ENCODE peak calls at places on chromosomes 11 and 22, in six cellular contexts. E is fibroblast of lung, J is fibroblast of pulmonary artery, N is HL-60, P is endodermal cell, Y is WTC11. U is an unnamed sample.

GRCh38 chr11:67273260-67273990 is 7.2 kb downstream of the GRK2 start:
- DNase-seq in Y (peak; percentile 11), E (no peak), J (no peak), P (no peak), N (peak; percentile 51), U (no peak)

GRCh38 chr11:40567392-40567791 is 892.1 kb downstream of the LRRC4C start:
- DNase-seq in P (no peak), J (no peak), Y (no peak), N (no peak), E (no peak), U (no peak)

GRCh38 chr11:64121637-64122410 is 44.1 kb downstream of the MACROD1 start:
- DNase-seq in P (peak; percentile 64), J (peak; percentile 42), Y (no peak), N (no peak), E (peak; percentile 83), U (no peak)

GRCh38 chr11:74681686-74682651 is 49.3 kb downstream of the CHRDL2 start:
- DNase-seq in P (peak; percentile 37), J (no peak), E (no peak), Y (no peak), N (no peak), U (no peak)

GRCh38 chr11:63837027-63837688 is 1.8 kb upstream of the MARK2 start:
- DNase-seq in P (peak; percentile 94), Y (peak; percentile 85), N (peak; percentile 71), J (peak; percentile 82), E (peak; percentile 74), U (peak; percentile 90)

GRCh38 chr11:47376543-47377371 is 1.6 kb downstream of the SPI1 start:
- DNase-seq in J (no peak), P (no peak), N (peak; percentile 89), E (no peak), Y (no peak), U (peak; percentile 59)

GRCh38 chr22:19846620-19847344 is 7.9 kb downstream of the GNB1L start:
- DNase-seq in J (no peak), P (no peak), E (no peak), Y (no peak), N (no peak), U (no peak)

GRCh38 chr11:12755510-12755909 is 81.3 kb downstream of the TEAD1 start:
- DNase-seq in N (no peak), E (no peak), Y (no peak), J (no peak), P (no peak), U (peak; percentile 32)

GRCh38 chr22:35568751-35569725 is 28.4 kb downstream of the RASD2 start:
- DNase-seq in P (peak; percentile 60), Y (no peak), E (peak; percentile 30), N (no peak), J (peak; percentile 32), U (peak; percentile 61)

GRCh38 chr11:130315354-130315970 is 745 bp upstream of the ZBTB44 start:
- DNase-seq in J (no peak), N (peak; percentile 26), Y (peak; percentile 77), E (no peak), P (peak; percentile 88), U (no peak)

GRCh38 chr11:63671322-63672155 is at the start of gene ATL3:
- DNase-seq in Y (peak; percentile 99), J (peak; percentile 97), E (peak; percentile 95), N (peak; percentile 97), P (peak; percentile 99), U (peak; percentile 98)

GRCh38 chr11:45580399-45580798 is 85.0 kb downstream of the CHST1 start:
- DNase-seq in E (peak; percentile 29), J (peak; percentile 64), Y (peak; percentile 56), P (peak; percentile 87), N (peak; percentile 14), U (peak; percentile 49)

GRCh38 chr11:19816040-19816439 is 103.4 kb downstream of the NAV2 start:
- DNase-seq in N (no peak), Y (no peak), J (no peak), E (no peak), P (peak; percentile 67), U (no peak)

GRCh38 chr11:95455228-95455627 is 224.2 kb upstream of the SESN3 start:
- DNase-seq in Y (no peak), N (no peak), P (no peak), J (no peak), E (no peak), U (no peak)

GRCh38 chr11:92536895-92537294 is 312.3 kb downstream of the FAT3 start:
- DNase-seq in J (no peak), E (no peak), Y (no peak), P (no peak), N (no peak), U (no peak)

GRCh38 chr11:9577551-9577950 is 4.1 kb downstream of the WEE1 start:
- DNase-seq in N (no peak), E (peak; percentile 54), J (peak; percentile 64), Y (no peak), P (no peak), U (peak; percentile 56)

GRCh38 chr11:72676874-72677341 is 2.7 kb upstream of the PDE2A start:
- DNase-seq in J (peak; percentile 48), Y (peak; percentile 94), E (peak; percentile 26), P (peak; percentile 99), N (peak; percentile 41), U (peak; percentile 53)

GRCh38 chr22:40345801-40346177 is 511 bp upstream of the ADSL start:
- DNase-seq in J (peak; percentile 27), Y (peak; percentile 38), P (peak; percentile 69), E (no peak), N (peak; percentile 62), U (peak; percentile 51)

GRCh38 chr11:115539844-115540243 is 35.6 kb upstream of the CADM1 start:
- DNase-seq in N (no peak), P (peak; percentile 15), E (no peak), J (no peak), Y (no peak), U (no peak)

GRCh38 chr11:33802414-33802950 is 28.2 kb upstream of the FBXO3 start:
- DNase-seq in E (peak; percentile 88), P (peak; percentile 95), N (peak; percentile 11), J (peak; percentile 83), Y (peak; percentile 78), U (peak; percentile 86)

GRCh38 chr11:15563054-15563453 is 448.3 kb downstream of the INSC start:
- DNase-seq in P (no peak), J (no peak), E (no peak), N (no peak), Y (no peak), U (no peak)

GRCh38 chr11:120547871-120548681 is 36.5 kb downstream of the GRIK4 start:
- DNase-seq in E (peak; percentile 98), Y (no peak), J (peak; percentile 94), P (no peak), N (no peak), U (peak; percentile 91)

GRCh38 chr11:122308286-122308685 is 192.3 kb upstream of the BLID start:
- DNase-seq in J (no peak), N (no peak), P (no peak), E (no peak), Y (no peak), U (no peak)

GRCh38 chr11:79437981-79438630 is 2.7 kb downstream of the TENM4 start:
- DNase-seq in J (no peak), P (no peak), Y (peak; percentile 40), E (peak; percentile 60), N (no peak), U (peak; percentile 45)

GRCh38 chr11:20353829-20354434 is 9.6 kb upstream of the HTATIP2 start:
- DNase-seq in N (peak; percentile 14), J (peak; percentile 61), E (peak; percentile 51), Y (peak; percentile 34), P (peak; percentile 72), U (peak; percentile 58)

DNA sequence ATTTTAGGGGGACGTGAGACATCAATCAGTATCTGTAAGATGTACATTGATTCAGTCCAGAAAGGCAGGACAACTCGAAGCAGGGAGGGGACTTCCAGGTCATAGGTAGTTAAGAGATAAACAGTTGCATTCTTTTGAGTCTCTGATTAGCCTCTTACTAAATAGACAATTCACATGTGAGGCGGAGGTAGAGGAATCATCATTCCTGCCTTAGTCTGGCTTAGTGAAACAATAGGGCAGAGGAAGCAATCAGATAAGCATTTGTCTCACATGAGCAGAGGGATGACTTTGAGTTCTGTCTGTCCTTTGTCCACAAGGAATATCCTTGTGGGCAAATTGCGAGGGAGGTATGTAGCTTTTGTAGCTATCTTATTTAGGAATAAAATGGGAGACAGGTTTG is 248.3 kb downstream of the DDX10 start:
- DNase-seq in Y (no peak), J (no peak), P (no peak), E (no peak), N (no peak), U (no peak)
- TF ChIP-seq CTCF in Y (no peak), J (no peak), P (no peak), E (no peak), N (no peak), U (no peak)

DNA sequence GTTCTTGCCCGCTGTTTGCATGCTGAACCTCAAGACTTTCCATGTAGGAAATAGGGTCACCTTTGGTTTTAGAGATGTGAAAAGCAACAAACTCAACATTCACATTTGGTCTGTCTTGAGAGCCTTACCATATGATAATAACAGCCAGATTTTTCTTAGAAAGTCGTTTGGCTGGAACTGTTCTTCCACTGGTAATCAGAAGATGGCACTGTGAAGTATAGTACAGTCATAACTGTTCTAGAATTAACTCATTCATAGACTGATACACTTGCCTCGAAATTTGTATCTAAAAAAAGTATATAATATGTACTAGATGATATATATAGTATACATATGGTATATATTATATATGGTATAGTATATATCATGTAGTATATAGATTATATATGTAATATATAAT is 12.3 kb downstream of the LUZP2 start:
- DNase-seq in P (no peak), Y (no peak), J (peak; percentile 46), N (no peak), E (peak; percentile 37), U (no peak)
- TF ChIP-seq CTCF in P (no peak), Y (no peak), J (peak; percentile 52), N (no peak), E (peak; percentile 46), U (peak; percentile 8)

GRCh38 chr11:382081-382643 is 11.8 kb upstream of the PKP3 start:
- DNase-seq in J (no peak), N (no peak), P (no peak), Y (no peak), E (no peak), U (no peak)
- TF ChIP-seq CTCF in J (no peak), N (no peak), P (no peak), Y (no peak), E (no peak), U (no peak)

GRCh38 chr11:81444306-81444705 is 1289.4 kb downstream of the FAM181B start:
- DNase-seq in P (peak; percentile 46), J (no peak), Y (no peak), E (no peak), N (no peak), U (peak; percentile 5)
- TF ChIP-seq CTCF in P (peak; percentile 78), J (no peak), Y (no peak), E (no peak), N (no peak), U (no peak)

DNA sequence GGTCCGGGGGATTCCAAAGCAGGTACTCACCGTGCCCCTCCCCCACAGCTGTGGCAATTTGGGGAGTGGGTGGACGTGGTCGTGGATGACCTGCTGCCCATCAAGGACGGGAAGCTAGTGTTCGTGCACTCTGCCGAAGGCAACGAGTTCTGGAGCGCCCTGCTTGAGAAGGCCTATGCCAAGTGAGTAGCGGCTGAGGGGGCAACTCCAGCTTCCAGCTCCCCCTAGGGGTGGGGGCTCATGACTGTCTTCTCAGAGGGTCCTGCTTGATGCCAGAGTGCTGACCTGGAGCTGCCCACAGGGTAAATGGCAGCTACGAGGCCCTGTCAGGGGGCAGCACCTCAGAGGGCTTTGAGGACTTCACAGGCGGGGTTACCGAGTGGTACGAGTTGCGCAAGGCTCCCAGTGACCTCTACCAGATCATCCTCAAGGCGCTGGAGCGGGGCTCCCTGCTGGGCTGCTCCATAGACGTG is 4.2 kb downstream of the CAPN1 start:
- DNase-seq in P (peak; percentile 61), E (no peak), Y (peak; percentile 55), J (no peak), N (no peak), U (no peak)
- TF ChIP-seq CTCF in P (peak; percentile 60), E (peak; percentile 9), Y (no peak), J (no peak), N (no peak), U (peak; percentile 20)